ENCODE peak calls at places on chromosome 1, in four cellular contexts. U is GM12878, D is K562, G is HepG2. N is an unnamed sample.

GRCh38 chr1:167659440-167659839 is 29.4 kb downstream of the RCSD1 start:
- DNase-seq in U (no peak), D (no peak), G (no peak), N (peak; percentile 62)

GRCh38 chr1:109392788-109393580 is 4.7 kb downstream of the SORT1 start:
- DNase-seq in U (no peak), D (peak; percentile 80), G (peak; percentile 98), N (peak; percentile 35)

GRCh38 chr1:59526240-59526639 is 229.3 kb downstream of the FGGY start:
- DNase-seq in U (no peak), D (no peak), G (no peak), N (no peak)

GRCh38 chr1:103106426-103107321 is 1.6 kb downstream of the COL11A1 start:
- DNase-seq in U (no peak), D (no peak), G (peak; percentile 24), N (peak; percentile 46)

GRCh38 chr1:37517569-37517968 is 3.0 kb upstream of the MEAF6 start:
- DNase-seq in U (no peak), D (no peak), G (no peak), N (no peak)

GRCh38 chr1:235908742-235909520 is 42.2 kb upstream of the LYST start:
- DNase-seq in U (no peak), D (no peak), G (no peak), N (no peak)

GRCh38 chr1:54782588-54782987 is 18.3 kb upstream of the PARS2 start:
- DNase-seq in U (no peak), D (no peak), G (no peak), N (no peak)

GRCh38 chr1:52426391-52426790 is 22.0 kb downstream of the PRPF38A start:
- DNase-seq in U (no peak), D (no peak), G (no peak), N (no peak)

GRCh38 chr1:185073725-185074124 is 28.4 kb downstream of the RNF2 start:
- DNase-seq in U (no peak), D (no peak), G (no peak), N (no peak)

GRCh38 chr1:111234866-111235265 is 7.4 kb downstream of the CHI3L2 start:
- DNase-seq in U (no peak), D (no peak), G (no peak), N (no peak)

GRCh38 chr1:168360622-168361021 is 79.9 kb downstream of the TBX19 start:
- DNase-seq in U (no peak), D (no peak), G (no peak), N (no peak)

GRCh38 chr1:205294175-205294913 is 27.2 kb downstream of the NUAK2 start:
- DNase-seq in U (no peak), D (peak; percentile 53), G (peak; percentile 89), N (no peak)

GRCh38 chr1:43383449-43383848 is 6.2 kb downstream of the MED8 start:
- DNase-seq in U (no peak), D (no peak), G (no peak), N (no peak)

GRCh38 chr1:85274969-85275453 is 1.4 kb downstream of the BCL10 start:
- DNase-seq in U (no peak), D (no peak), G (peak; percentile 29), N (peak; percentile 67)

GRCh38 chr1:7469255-7469938 is 301.7 kb upstream of the VAMP3 start:
- DNase-seq in U (no peak), D (no peak), G (no peak), N (no peak)

GRCh38 chr1:240946926-240947325 is 335.0 kb upstream of the GREM2 start:
- DNase-seq in U (no peak), D (peak; percentile 16), G (peak; percentile 16), N (peak; percentile 70)

GRCh38 chr1:18170444-18170843 is 62.8 kb downstream of the IGSF21 start:
- DNase-seq in U (no peak), D (no peak), G (no peak), N (no peak)

GRCh38 chr1:182143825-182144661 is 82.5 kb upstream of the ZNF648 start:
- DNase-seq in U (no peak), D (peak; percentile 24), G (no peak), N (no peak)

GRCh38 chr1:225629483-225629882 is 23.4 kb downstream of the ENAH start:
- DNase-seq in U (no peak), D (no peak), G (no peak), N (no peak)

GRCh38 chr1:59730302-59730701 is 84.4 kb upstream of the HOOK1 start:
- DNase-seq in U (no peak), D (no peak), G (no peak), N (no peak)

GRCh38 chr1:168428063-168428731 is 115.6 kb downstream of the XCL2 start:
- DNase-seq in U (no peak), D (no peak), G (no peak), N (no peak)

GRCh38 chr1:93180723-93181613 is at the start of gene CCDC18:
- DNase-seq in U (peak; percentile 56), D (peak; percentile 65), G (peak; percentile 21), N (peak; percentile 11)

GRCh38 chr1:66300280-66300973 is 233.5 kb upstream of the SGIP1 start:
- DNase-seq in U (no peak), D (no peak), G (no peak), N (no peak)

GRCh38 chr1:1037366-1038327 is 17.7 kb downstream of the AGRN start:
- DNase-seq in U (no peak), D (no peak), G (peak; percentile 76), N (no peak)

GRCh38 chr1:205301220-205301821 is 20.2 kb downstream of the NUAK2 start:
- DNase-seq in U (no peak), D (no peak), G (peak; percentile 94), N (peak; percentile 60)

GRCh38 chr1:198499588-198499987 is 40.9 kb downstream of the ATP6V1G3 start:
- DNase-seq in U (no peak), D (no peak), G (no peak), N (no peak)

GRCh38 chr1:107549152-107549810 is 408.4 kb downstream of the NTNG1 start:
- DNase-seq in U (no peak), D (no peak), G (no peak), N (no peak)

GRCh38 chr1:26300586-26301275 is 5.7 kb downstream of the UBXN11 start:
- DNase-seq in U (no peak), D (no peak), G (no peak), N (no peak)

GRCh38 chr1:11204396-11205190 is 15.4 kb downstream of the ANGPTL7 start:
- DNase-seq in U (no peak), D (no peak), G (no peak), N (no peak)
- TF ChIP-seq TARDBP in U (no peak), D (no peak), G (no peak), N (no peak)

DNA sequence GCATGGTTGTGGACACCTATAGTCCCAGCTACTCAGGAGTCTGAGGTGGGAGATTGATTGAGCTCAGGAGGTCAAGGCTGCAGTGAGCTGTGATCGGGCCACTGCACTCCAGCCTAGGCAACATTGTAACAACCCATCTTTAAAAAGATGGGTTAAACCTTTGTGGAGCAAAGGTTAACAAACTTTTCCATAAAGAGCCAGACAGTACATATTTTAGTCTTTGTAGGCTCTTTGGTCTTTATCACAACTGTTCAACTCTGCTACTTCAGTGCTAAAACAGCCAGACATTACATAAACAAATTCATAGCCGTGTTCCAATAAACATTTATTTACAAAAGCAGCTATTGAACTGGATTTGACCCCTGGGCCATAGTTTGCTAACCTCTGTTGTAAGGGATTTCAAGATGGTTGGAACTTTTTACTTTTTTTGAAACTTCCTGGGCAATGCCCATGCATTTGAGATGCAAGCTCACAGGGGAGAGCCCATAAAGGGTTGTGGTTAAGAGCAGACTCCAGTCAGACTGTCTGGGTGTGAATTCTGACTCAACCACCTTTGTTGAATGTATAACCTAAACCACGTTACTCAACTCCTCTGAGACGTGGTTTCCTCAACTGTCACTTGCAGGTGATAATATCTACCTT is 10.8 kb downstream of the INAVA start:
- DNase-seq in U (no peak), D (no peak), G (peak; percentile 60), N (no peak)
- TF ChIP-seq BHLHE40 in U (no peak), D (no peak), G (no peak), N (no peak)

GRCh38 chr1:99639408-99639807 is 6.5 kb upstream of the PALMD start:
- DNase-seq in U (no peak), D (no peak), G (no peak), N (no peak)

GRCh38 chr1:99641558-99641957 is 4.4 kb upstream of the PALMD start:
- DNase-seq in U (no peak), D (no peak), G (no peak), N (no peak)

GRCh38 chr1:99640672-99641071 is 5.2 kb upstream of the PALMD start:
- DNase-seq in U (no peak), D (no peak), G (no peak), N (no peak)

GRCh38 chr1:99639945-99640344 is 6.0 kb upstream of the PALMD start:
- DNase-seq in U (no peak), D (no peak), G (no peak), N (no peak)

DNA sequence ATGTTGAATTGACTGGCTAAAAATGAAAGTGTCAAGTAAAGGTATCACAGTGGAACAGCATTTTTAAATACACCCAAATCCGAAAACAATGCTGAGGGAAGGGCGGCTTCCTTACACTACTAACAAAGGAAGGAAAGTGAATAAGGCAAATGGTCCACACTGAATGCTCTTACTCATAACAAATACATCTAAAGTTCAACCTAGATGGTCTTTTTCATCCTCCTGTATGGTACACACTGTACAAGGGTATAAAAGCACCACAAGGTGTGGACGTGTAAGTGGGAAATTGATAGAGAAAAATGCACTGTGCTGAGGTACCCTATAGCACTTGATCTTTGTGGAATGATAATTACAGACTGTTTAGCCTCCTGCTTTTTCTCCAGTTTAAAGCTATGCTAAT is 7.1 kb upstream of the PALMD start:
- DNase-seq in U (no peak), D (no peak), G (no peak), N (no peak)
- TF ChIP-seq TARDBP in U (no peak), D (no peak), G (no peak), N (no peak)

GRCh38 chr1:47764461-47765046 is 232.6 kb downstream of the TRABD2B start:
- DNase-seq in U (no peak), D (no peak), G (no peak), N (no peak)
- TF ChIP-seq BHLHE40 in U (no peak), D (no peak), G (no peak), N (no peak)

DNA sequence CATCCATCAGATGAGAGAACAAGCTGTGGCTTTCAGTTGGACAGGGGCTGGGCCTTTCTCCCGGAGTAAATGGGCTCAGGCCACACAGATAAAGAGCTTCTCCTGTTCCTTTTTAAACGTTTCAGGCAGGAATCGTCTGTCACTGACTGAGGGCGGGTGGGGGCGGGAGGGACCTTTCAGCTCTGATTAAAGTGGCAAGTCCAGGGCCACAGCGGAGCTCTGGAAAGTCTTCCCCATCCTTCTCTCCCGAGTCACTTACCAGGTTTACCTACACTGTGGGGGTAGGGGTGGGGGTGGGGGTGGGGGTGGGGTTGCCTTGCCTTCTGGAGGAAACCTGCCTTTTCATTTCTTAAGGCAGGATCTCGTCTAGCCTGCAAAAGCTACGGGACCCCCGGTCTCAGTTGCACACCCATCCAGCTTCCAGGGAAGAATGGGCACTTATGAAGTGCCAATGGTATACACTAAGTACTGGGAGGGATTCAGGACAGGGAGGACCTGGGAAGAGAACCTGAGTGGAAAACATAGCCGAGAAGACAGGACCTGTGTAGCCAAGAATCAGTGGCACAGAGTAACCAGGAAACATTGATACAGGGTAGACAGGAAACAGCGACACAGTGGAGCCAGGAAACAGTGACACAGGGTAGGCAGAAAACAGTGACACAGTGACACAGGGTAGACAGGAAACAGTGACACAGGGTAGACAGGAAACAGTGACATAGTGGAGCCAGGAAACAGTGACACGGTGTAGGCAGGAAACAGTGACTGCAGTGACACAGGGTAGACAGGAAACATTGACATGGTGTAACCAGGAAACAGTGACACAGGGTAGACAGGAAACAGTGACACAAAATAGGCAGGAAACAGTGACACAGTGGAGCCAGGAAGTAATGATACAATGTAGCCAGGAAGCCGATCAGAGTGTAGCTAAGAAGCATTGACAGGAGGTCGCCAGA is 138.2 kb upstream of the ARHGEF16 start:
- DNase-seq in U (no peak), D (no peak), G (peak; percentile 21), N (no peak)
- TF ChIP-seq TARDBP in U (no peak), D (no peak), G (no peak), N (no peak)

N was measured in HEK293T.